ENCODE peak calls at places on chromosomes 4 and X, in nine cellular contexts. One of them, this sample, is unnamed.

GRCh38 chrX:68438575-68438974 is 5.3 kb upstream of the OPHN1 start:
- DNase-seq in right cardiac atrium: no peak
- DNase-seq in NCI-H1436 treated with DMSO at 0.1 percent for 48 hours: no peak
- DNase-seq in kidney epithelial cell: no peak
- DNase-seq in pancreas: no peak
- DNase-seq in iris pigment epithelial cell: no peak
- DNase-seq in effector CD4-positive, alpha-beta T cell: no peak
- DNase-seq in prostate gland: no peak
- DNase-seq in upper lobe of right lung: no peak
- DNase-seq in this sample: no peak

GRCh38 chrX:136759968-136760367 is 20.8 kb downstream of the ARHGEF6 start:
- DNase-seq in right cardiac atrium: no peak
- DNase-seq in NCI-H1436 treated with DMSO at 0.1 percent for 48 hours: no peak
- DNase-seq in kidney epithelial cell: no peak
- DNase-seq in pancreas: no peak
- DNase-seq in iris pigment epithelial cell: no peak
- DNase-seq in effector CD4-positive, alpha-beta T cell: no peak
- DNase-seq in prostate gland: no peak
- DNase-seq in upper lobe of right lung: no peak
- DNase-seq in this sample: no peak

GRCh38 chr4:67700119-67700873 is 659 bp downstream of the UBA6 start:
- DNase-seq in right cardiac atrium: no peak
- DNase-seq in NCI-H1436 treated with DMSO at 0.1 percent for 48 hours: no peak
- DNase-seq in kidney epithelial cell: no peak
- DNase-seq in pancreas: no peak
- DNase-seq in iris pigment epithelial cell: peak
- DNase-seq in effector CD4-positive, alpha-beta T cell: no peak
- DNase-seq in prostate gland: no peak
- DNase-seq in upper lobe of right lung: no peak
- DNase-seq in this sample: peak

GRCh38 chr4:40190880-40191815 is 5.7 kb upstream of the RHOH start:
- DNase-seq in right cardiac atrium: no peak
- DNase-seq in NCI-H1436 treated with DMSO at 0.1 percent for 48 hours: peak
- DNase-seq in kidney epithelial cell: no peak
- DNase-seq in pancreas: no peak
- DNase-seq in iris pigment epithelial cell: no peak
- DNase-seq in effector CD4-positive, alpha-beta T cell: no peak
- DNase-seq in prostate gland: peak
- DNase-seq in upper lobe of right lung: no peak
- DNase-seq in this sample: peak

GRCh38 chr4:173202395-173202794 is 33.8 kb downstream of the GALNT7 start:
- DNase-seq in right cardiac atrium: no peak
- DNase-seq in NCI-H1436 treated with DMSO at 0.1 percent for 48 hours: no peak
- DNase-seq in kidney epithelial cell: no peak
- DNase-seq in pancreas: no peak
- DNase-seq in iris pigment epithelial cell: no peak
- DNase-seq in effector CD4-positive, alpha-beta T cell: no peak
- DNase-seq in prostate gland: no peak
- DNase-seq in upper lobe of right lung: no peak
- DNase-seq in this sample: no peak

GRCh38 chr4:953574-953915 is 19.8 kb downstream of the DGKQ start:
- DNase-seq in right cardiac atrium: no peak
- DNase-seq in NCI-H1436 treated with DMSO at 0.1 percent for 48 hours: no peak
- DNase-seq in kidney epithelial cell: no peak
- DNase-seq in pancreas: peak
- DNase-seq in iris pigment epithelial cell: no peak
- DNase-seq in effector CD4-positive, alpha-beta T cell: no peak
- DNase-seq in prostate gland: no peak
- DNase-seq in upper lobe of right lung: no peak
- DNase-seq in this sample: no peak

GRCh38 chrX:119753639-119754257 is 4.6 kb upstream of the SOWAHD start:
- DNase-seq in right cardiac atrium: no peak
- DNase-seq in NCI-H1436 treated with DMSO at 0.1 percent for 48 hours: peak
- DNase-seq in kidney epithelial cell: no peak
- DNase-seq in pancreas: no peak
- DNase-seq in iris pigment epithelial cell: peak
- DNase-seq in effector CD4-positive, alpha-beta T cell: peak
- DNase-seq in prostate gland: no peak
- DNase-seq in upper lobe of right lung: no peak
- DNase-seq in this sample: peak

GRCh38 chrX:34586936-34587335 is 70.1 kb downstream of the TMEM47 start:
- DNase-seq in right cardiac atrium: no peak
- DNase-seq in NCI-H1436 treated with DMSO at 0.1 percent for 48 hours: no peak
- DNase-seq in kidney epithelial cell: no peak
- DNase-seq in pancreas: no peak
- DNase-seq in iris pigment epithelial cell: peak
- DNase-seq in effector CD4-positive, alpha-beta T cell: no peak
- DNase-seq in prostate gland: no peak
- DNase-seq in upper lobe of right lung: no peak
- DNase-seq in this sample: no peak

GRCh38 chr4:179607003-179607402 is 2164.8 kb upstream of the AGA start:
- DNase-seq in right cardiac atrium: no peak
- DNase-seq in NCI-H1436 treated with DMSO at 0.1 percent for 48 hours: no peak
- DNase-seq in kidney epithelial cell: no peak
- DNase-seq in pancreas: no peak
- DNase-seq in iris pigment epithelial cell: no peak
- DNase-seq in effector CD4-positive, alpha-beta T cell: no peak
- DNase-seq in prostate gland: no peak
- DNase-seq in upper lobe of right lung: no peak
- DNase-seq in this sample: no peak

GRCh38 chr4:78325244-78326187 is 226.1 kb upstream of the ANXA3 start:
- DNase-seq in right cardiac atrium: no peak
- DNase-seq in NCI-H1436 treated with DMSO at 0.1 percent for 48 hours: no peak
- DNase-seq in kidney epithelial cell: no peak
- DNase-seq in pancreas: no peak
- DNase-seq in iris pigment epithelial cell: no peak
- DNase-seq in effector CD4-positive, alpha-beta T cell: no peak
- DNase-seq in prostate gland: no peak
- DNase-seq in upper lobe of right lung: no peak
- DNase-seq in this sample: no peak

GRCh38 chr4:153222162-153222789 is 18.0 kb downstream of the TRIM2 start:
- DNase-seq in right cardiac atrium: peak
- DNase-seq in NCI-H1436 treated with DMSO at 0.1 percent for 48 hours: no peak
- DNase-seq in kidney epithelial cell: no peak
- DNase-seq in pancreas: no peak
- DNase-seq in iris pigment epithelial cell: peak
- DNase-seq in effector CD4-positive, alpha-beta T cell: no peak
- DNase-seq in prostate gland: peak
- DNase-seq in upper lobe of right lung: no peak
- DNase-seq in this sample: peak

GRCh38 chr4:80192937-80193336 is 4.4 kb upstream of the PRDM8 start:
- DNase-seq in right cardiac atrium: no peak
- DNase-seq in NCI-H1436 treated with DMSO at 0.1 percent for 48 hours: no peak
- DNase-seq in kidney epithelial cell: peak
- DNase-seq in pancreas: no peak
- DNase-seq in iris pigment epithelial cell: peak
- DNase-seq in effector CD4-positive, alpha-beta T cell: no peak
- DNase-seq in prostate gland: no peak
- DNase-seq in upper lobe of right lung: no peak
- DNase-seq in this sample: peak

GRCh38 chrX:96407501-96407900 is 277.1 kb upstream of the DIAPH2 start:
- DNase-seq in right cardiac atrium: no peak
- DNase-seq in NCI-H1436 treated with DMSO at 0.1 percent for 48 hours: no peak
- DNase-seq in kidney epithelial cell: no peak
- DNase-seq in pancreas: peak
- DNase-seq in iris pigment epithelial cell: peak
- DNase-seq in effector CD4-positive, alpha-beta T cell: no peak
- DNase-seq in prostate gland: peak
- DNase-seq in upper lobe of right lung: no peak
- DNase-seq in this sample: peak

GRCh38 chr4:170875868-170876267 is 786.1 kb upstream of the AADAT start:
- DNase-seq in right cardiac atrium: no peak
- DNase-seq in NCI-H1436 treated with DMSO at 0.1 percent for 48 hours: no peak
- DNase-seq in kidney epithelial cell: no peak
- DNase-seq in pancreas: no peak
- DNase-seq in iris pigment epithelial cell: no peak
- DNase-seq in effector CD4-positive, alpha-beta T cell: no peak
- DNase-seq in prostate gland: no peak
- DNase-seq in upper lobe of right lung: no peak
- DNase-seq in this sample: no peak

GRCh38 chr4:147985376-147985775 is 253.5 kb downstream of the ARHGAP10 start:
- DNase-seq in right cardiac atrium: no peak
- DNase-seq in NCI-H1436 treated with DMSO at 0.1 percent for 48 hours: no peak
- DNase-seq in kidney epithelial cell: no peak
- DNase-seq in pancreas: no peak
- DNase-seq in iris pigment epithelial cell: no peak
- DNase-seq in effector CD4-positive, alpha-beta T cell: no peak
- DNase-seq in prostate gland: no peak
- DNase-seq in upper lobe of right lung: no peak
- DNase-seq in this sample: no peak

GRCh38 chr4:113684534-113685091 is 76.9 kb downstream of the CAMK2D start:
- DNase-seq in right cardiac atrium: peak
- DNase-seq in NCI-H1436 treated with DMSO at 0.1 percent for 48 hours: no peak
- DNase-seq in kidney epithelial cell: no peak
- DNase-seq in pancreas: peak
- DNase-seq in iris pigment epithelial cell: peak
- DNase-seq in effector CD4-positive, alpha-beta T cell: no peak
- DNase-seq in prostate gland: no peak
- DNase-seq in upper lobe of right lung: no peak
- DNase-seq in this sample: peak

GRCh38 chr4:7392438-7393374 is 42.0 kb downstream of the PSAPL1 start:
- DNase-seq in right cardiac atrium: peak
- DNase-seq in NCI-H1436 treated with DMSO at 0.1 percent for 48 hours: no peak
- DNase-seq in kidney epithelial cell: no peak
- DNase-seq in pancreas: no peak
- DNase-seq in iris pigment epithelial cell: peak
- DNase-seq in effector CD4-positive, alpha-beta T cell: no peak
- DNase-seq in prostate gland: no peak
- DNase-seq in upper lobe of right lung: no peak
- DNase-seq in this sample: peak

GRCh38 chrX:40173662-40174593 is 76.2 kb upstream of the BCOR start:
- DNase-seq in right cardiac atrium: peak
- DNase-seq in NCI-H1436 treated with DMSO at 0.1 percent for 48 hours: no peak
- DNase-seq in kidney epithelial cell: no peak
- DNase-seq in pancreas: peak
- DNase-seq in iris pigment epithelial cell: peak
- DNase-seq in effector CD4-positive, alpha-beta T cell: peak
- DNase-seq in prostate gland: peak
- DNase-seq in upper lobe of right lung: peak
- DNase-seq in this sample: no peak

GRCh38 chr4:140049024-140049923 is 104.7 kb downstream of the MAML3 start:
- DNase-seq in right cardiac atrium: no peak
- DNase-seq in NCI-H1436 treated with DMSO at 0.1 percent for 48 hours: peak
- DNase-seq in kidney epithelial cell: no peak
- DNase-seq in pancreas: peak
- DNase-seq in iris pigment epithelial cell: peak
- DNase-seq in effector CD4-positive, alpha-beta T cell: peak
- DNase-seq in prostate gland: peak
- DNase-seq in upper lobe of right lung: peak
- DNase-seq in this sample: peak

GRCh38 chrX:151703487-151703886 is 8.2 kb downstream of the PRRG3 start:
- DNase-seq in right cardiac atrium: peak
- DNase-seq in NCI-H1436 treated with DMSO at 0.1 percent for 48 hours: no peak
- DNase-seq in kidney epithelial cell: no peak
- DNase-seq in pancreas: no peak
- DNase-seq in iris pigment epithelial cell: no peak
- DNase-seq in effector CD4-positive, alpha-beta T cell: no peak
- DNase-seq in prostate gland: no peak
- DNase-seq in upper lobe of right lung: no peak
- DNase-seq in this sample: peak

GRCh38 chr4:174154455-174154854 is 129.0 kb downstream of the FBXO8 start:
- DNase-seq in right cardiac atrium: no peak
- DNase-seq in NCI-H1436 treated with DMSO at 0.1 percent for 48 hours: no peak
- DNase-seq in kidney epithelial cell: peak
- DNase-seq in pancreas: no peak
- DNase-seq in iris pigment epithelial cell: peak
- DNase-seq in effector CD4-positive, alpha-beta T cell: no peak
- DNase-seq in prostate gland: no peak
- DNase-seq in upper lobe of right lung: no peak
- DNase-seq in this sample: peak

GRCh38 chr4:23789765-23790164 is 100.1 kb downstream of the PPARGC1A start:
- DNase-seq in right cardiac atrium: peak
- DNase-seq in NCI-H1436 treated with DMSO at 0.1 percent for 48 hours: no peak
- DNase-seq in kidney epithelial cell: peak
- DNase-seq in pancreas: peak
- DNase-seq in iris pigment epithelial cell: peak
- DNase-seq in effector CD4-positive, alpha-beta T cell: no peak
- DNase-seq in prostate gland: no peak
- DNase-seq in upper lobe of right lung: no peak
- DNase-seq in this sample: peak

GRCh38 chr4:17544205-17544604 is 29.2 kb downstream of the CLRN2 start:
- DNase-seq in right cardiac atrium: no peak
- DNase-seq in NCI-H1436 treated with DMSO at 0.1 percent for 48 hours: no peak
- DNase-seq in kidney epithelial cell: no peak
- DNase-seq in pancreas: no peak
- DNase-seq in iris pigment epithelial cell: peak
- DNase-seq in effector CD4-positive, alpha-beta T cell: no peak
- DNase-seq in prostate gland: no peak
- DNase-seq in upper lobe of right lung: no peak
- DNase-seq in this sample: no peak

GRCh38 chrX:72048515-72049455 is 82.9 kb downstream of the RTL5 start:
- DNase-seq in right cardiac atrium: no peak
- DNase-seq in NCI-H1436 treated with DMSO at 0.1 percent for 48 hours: no peak
- DNase-seq in kidney epithelial cell: no peak
- DNase-seq in pancreas: no peak
- DNase-seq in iris pigment epithelial cell: no peak
- DNase-seq in effector CD4-positive, alpha-beta T cell: no peak
- DNase-seq in prostate gland: no peak
- DNase-seq in upper lobe of right lung: no peak
- DNase-seq in this sample: no peak

GRCh38 chrX:375181-376036 is 11.3 kb downstream of the PPP2R3B start:
- DNase-seq in right cardiac atrium: no peak
- DNase-seq in NCI-H1436 treated with DMSO at 0.1 percent for 48 hours: no peak
- DNase-seq in kidney epithelial cell: no peak
- DNase-seq in pancreas: no peak
- DNase-seq in iris pigment epithelial cell: no peak
- DNase-seq in effector CD4-positive, alpha-beta T cell: no peak
- DNase-seq in prostate gland: no peak
- DNase-seq in upper lobe of right lung: no peak
- DNase-seq in this sample: no peak

GRCh38 chrX:34956915-34957314 is 14.3 kb downstream of the FAM47B start:
- DNase-seq in right cardiac atrium: no peak
- DNase-seq in NCI-H1436 treated with DMSO at 0.1 percent for 48 hours: no peak
- DNase-seq in kidney epithelial cell: peak
- DNase-seq in pancreas: no peak
- DNase-seq in iris pigment epithelial cell: peak
- DNase-seq in effector CD4-positive, alpha-beta T cell: no peak
- DNase-seq in prostate gland: no peak
- DNase-seq in upper lobe of right lung: no peak
- DNase-seq in this sample: peak

GRCh38 chr4:77697860-77698599 is 92.4 kb downstream of the CXCL13 start:
- DNase-seq in right cardiac atrium: peak
- DNase-seq in NCI-H1436 treated with DMSO at 0.1 percent for 48 hours: no peak
- DNase-seq in kidney epithelial cell: peak
- DNase-seq in pancreas: peak
- DNase-seq in iris pigment epithelial cell: peak
- DNase-seq in effector CD4-positive, alpha-beta T cell: no peak
- DNase-seq in prostate gland: peak
- DNase-seq in upper lobe of right lung: no peak
- DNase-seq in this sample: peak

GRCh38 chr4:52299120-52299519 is 248.0 kb downstream of the SPATA18 start:
- DNase-seq in right cardiac atrium: peak
- DNase-seq in NCI-H1436 treated with DMSO at 0.1 percent for 48 hours: no peak
- DNase-seq in kidney epithelial cell: no peak
- DNase-seq in pancreas: no peak
- DNase-seq in iris pigment epithelial cell: no peak
- DNase-seq in effector CD4-positive, alpha-beta T cell: no peak
- DNase-seq in prostate gland: no peak
- DNase-seq in upper lobe of right lung: no peak
- DNase-seq in this sample: no peak

GRCh38 chr4:8777320-8778196 is 94.1 kb downstream of the HMX1 start:
- DNase-seq in right cardiac atrium: no peak
- DNase-seq in NCI-H1436 treated with DMSO at 0.1 percent for 48 hours: no peak
- DNase-seq in kidney epithelial cell: no peak
- DNase-seq in pancreas: no peak
- DNase-seq in iris pigment epithelial cell: peak
- DNase-seq in effector CD4-positive, alpha-beta T cell: no peak
- DNase-seq in prostate gland: no peak
- DNase-seq in upper lobe of right lung: no peak
- DNase-seq in this sample: no peak

GRCh38 chrX:47704736-47705135 is 45.8 kb upstream of the UXT start:
- DNase-seq in right cardiac atrium: no peak
- DNase-seq in NCI-H1436 treated with DMSO at 0.1 percent for 48 hours: no peak
- DNase-seq in kidney epithelial cell: no peak
- DNase-seq in pancreas: no peak
- DNase-seq in iris pigment epithelial cell: no peak
- DNase-seq in effector CD4-positive, alpha-beta T cell: no peak
- DNase-seq in prostate gland: no peak
- DNase-seq in upper lobe of right lung: no peak
- DNase-seq in this sample: no peak

GRCh38 chr4:4761128-4761991 is 98.1 kb upstream of the MSX1 start:
- DNase-seq in right cardiac atrium: no peak
- DNase-seq in NCI-H1436 treated with DMSO at 0.1 percent for 48 hours: no peak
- DNase-seq in kidney epithelial cell: no peak
- DNase-seq in pancreas: no peak
- DNase-seq in iris pigment epithelial cell: no peak
- DNase-seq in effector CD4-positive, alpha-beta T cell: no peak
- DNase-seq in prostate gland: no peak
- DNase-seq in upper lobe of right lung: peak
- DNase-seq in this sample: peak

This sample was measured in fibroblast of mammary gland.